ENCODE peak calls at places on chromosome 15, in four cellular contexts. W, E, N and J are unnamed samples.

GRCh38 chr15:41562784-41563198 is 3.8 kb downstream of the TYRO3 start:
- DNase-seq in W (no peak), E (no peak), N (no peak), J (no peak)

GRCh38 chr15:100728371-100729201 is 126.2 kb downstream of the ASB7 start:
- DNase-seq in W (no peak), E (peak; percentile 2), N (no peak), J (no peak)

GRCh38 chr15:48667701-48668100 is 22.2 kb upstream of the FBN1 start:
- DNase-seq in W (no peak), E (no peak), N (no peak), J (peak; percentile 35)

GRCh38 chr15:101804375-101804774 is 1.1 kb downstream of the OR4F6 start:
- DNase-seq in W (no peak), E (no peak), N (no peak), J (no peak)

GRCh38 chr15:89442671-89443307 is 53.6 kb downstream of the RHCG start:
- DNase-seq in W (peak; percentile 73), E (peak; percentile 86), N (peak; percentile 62), J (peak; percentile 15)

GRCh38 chr15:72202801-72203506 is 5.4 kb upstream of the GRAMD2A start:
- DNase-seq in W (no peak), E (no peak), N (no peak), J (no peak)

GRCh38 chr15:35206060-35206675 is 121.1 kb upstream of the NANOGP8 start:
- DNase-seq in W (no peak), E (peak; percentile 12), N (peak; percentile 41), J (peak; percentile 1)

GRCh38 chr15:90596943-90597342 is 67.2 kb downstream of the CRTC3 start:
- DNase-seq in W (no peak), E (no peak), N (peak; percentile 17), J (no peak)

GRCh38 chr15:63933522-63933921 is 99.8 kb upstream of the HERC1 start:
- DNase-seq in W (no peak), E (no peak), N (no peak), J (no peak)

GRCh38 chr15:63000706-63001105 is 41.8 kb upstream of the TPM1 start:
- DNase-seq in W (no peak), E (no peak), N (no peak), J (no peak)

GRCh38 chr15:92915766-92916435 is 15.8 kb downstream of the CHD2 start:
- DNase-seq in W (no peak), E (no peak), N (no peak), J (no peak)

GRCh38 chr15:98650871-98651481 is 2.6 kb downstream of the IGF1R start:
- DNase-seq in W (peak; percentile 35), E (no peak), N (peak; percentile 8), J (peak; percentile 36)

GRCh38 chr15:95304116-95304873 is 1026.2 kb upstream of the NR2F2 start:
- DNase-seq in W (peak; percentile 22), E (no peak), N (no peak), J (no peak)

GRCh38 chr15:71152542-71152941 is 37.3 kb downstream of the THSD4 start:
- DNase-seq in W (peak; percentile 27), E (no peak), N (no peak), J (no peak)

GRCh38 chr15:58513008-58513407 is 81.2 kb downstream of the LIPC start:
- DNase-seq in W (no peak), E (no peak), N (no peak), J (no peak)

GRCh38 chr15:32106401-32107381 is 76.4 kb downstream of the CHRNA7 start:
- DNase-seq in W (no peak), E (no peak), N (no peak), J (no peak)

GRCh38 chr15:66894986-66895780 is 170.2 kb upstream of the SMAD3 start:
- DNase-seq in W (no peak), E (no peak), N (no peak), J (no peak)

GRCh38 chr15:41971893-41972340 is 440 bp downstream of the EHD4 start:
- DNase-seq in W (peak; percentile 61), E (peak; percentile 69), N (no peak), J (no peak)

GRCh38 chr15:63203451-63204090 is 14.2 kb downstream of the RAB8B start:
- DNase-seq in W (no peak), E (no peak), N (peak; percentile 54), J (peak; percentile 37)

GRCh38 chr15:63986751-63987341 is 59.4 kb downstream of the DAPK2 start:
- DNase-seq in W (no peak), E (peak; percentile 62), N (peak; percentile 93), J (no peak)

GRCh38 chr15:87365221-87365620 is 891.3 kb downstream of the NTRK3 start:
- DNase-seq in W (no peak), E (no peak), N (no peak), J (peak; percentile 74)

GRCh38 chr15:83695901-83696425 is 42.0 kb downstream of the ADAMTSL3 start:
- DNase-seq in W (no peak), E (no peak), N (no peak), J (no peak)

GRCh38 chr15:40054056-40054745 is 15.2 kb upstream of the SRP14 start:
- DNase-seq in W (no peak), E (no peak), N (peak; percentile 67), J (no peak)

DNA sequence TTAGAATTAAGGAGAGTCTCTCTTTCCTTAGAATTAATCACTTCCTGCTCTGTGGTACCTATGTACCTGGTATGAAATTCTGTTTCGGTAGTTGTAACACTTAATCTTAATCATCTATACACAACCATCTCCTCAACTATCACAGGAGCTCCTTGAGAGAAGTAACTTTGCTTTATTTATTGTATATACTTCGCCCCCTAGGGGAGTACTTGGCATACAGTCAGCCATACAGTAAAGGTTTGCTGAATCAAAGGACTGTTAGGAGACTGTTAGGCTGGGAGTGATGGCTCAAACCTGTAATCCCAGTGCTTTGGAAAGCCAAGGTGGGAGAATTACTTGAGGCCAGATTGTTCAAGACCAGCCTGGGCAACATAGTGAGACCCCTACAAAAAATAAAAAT is 44.7 kb downstream of the RORA start:
- DNase-seq in W (no peak), E (no peak), N (peak; percentile 6), J (no peak)
- TF ChIP-seq CTCF in W (no peak), E (no peak), N (no peak), J (peak; percentile 11)

DNA sequence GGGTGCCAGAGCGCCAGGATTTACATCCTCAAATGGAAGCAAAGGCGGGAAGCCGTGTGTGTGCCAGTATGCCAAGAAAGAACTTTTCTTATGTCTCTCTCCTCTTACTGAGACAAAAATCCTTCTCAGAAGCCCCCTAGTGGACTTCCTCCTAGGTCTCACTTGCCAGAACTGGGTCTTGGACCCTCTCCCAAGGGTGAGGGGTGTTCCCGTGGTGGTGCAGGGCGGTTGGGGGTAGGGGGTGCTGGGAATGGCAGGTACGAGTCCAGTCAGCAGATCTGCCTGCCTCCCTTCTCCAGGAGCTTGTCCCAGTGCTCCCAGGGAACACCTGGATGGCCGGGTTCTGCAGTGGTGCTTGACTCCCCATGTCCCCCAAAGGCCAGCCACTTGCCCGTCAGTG is 52.0 kb downstream of the CORO2B start:
- DNase-seq in W (no peak), E (no peak), N (no peak), J (no peak)
- TF ChIP-seq CTCF in W (peak; percentile 17), E (no peak), N (no peak), J (peak; percentile 34)

DNA sequence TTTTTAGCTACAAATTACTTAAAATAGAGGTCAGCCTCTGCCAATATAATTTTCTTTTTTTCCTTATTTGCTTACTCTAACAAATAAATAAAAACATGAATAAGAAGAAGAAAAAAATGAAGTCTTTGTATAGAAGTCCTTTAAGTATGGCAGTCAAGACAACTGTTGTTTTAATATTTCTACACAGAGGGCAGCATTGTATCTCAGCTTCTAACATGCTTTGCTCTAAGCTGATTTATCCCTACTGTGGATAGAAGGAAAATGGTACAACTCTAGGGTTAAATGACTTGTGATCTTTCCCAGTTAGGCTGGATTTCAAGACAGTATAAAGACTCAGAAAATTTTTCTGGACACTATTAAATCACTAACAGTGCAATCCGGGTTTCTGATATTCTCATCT is 104.3 kb upstream of the MEIS2 start:
- DNase-seq in W (peak; percentile 7), E (no peak), N (no peak), J (no peak)
- TF ChIP-seq CTCF in W (no peak), E (no peak), N (no peak), J (no peak)

GRCh38 chr15:79337591-79337990 is 26.7 kb downstream of the TMED3 start:
- DNase-seq in W (no peak), E (no peak), N (no peak), J (no peak)

GRCh38 chr15:79339588-79340314 is 28.8 kb downstream of the TMED3 start:
- DNase-seq in W (peak; percentile 53), E (peak; percentile 42), N (peak; percentile 51), J (peak; percentile 61)

GRCh38 chr15:79341361-79341760 is 30.4 kb downstream of the TMED3 start:
- DNase-seq in W (no peak), E (no peak), N (no peak), J (no peak)

GRCh38 chr15:79340315-79340602 is 29.3 kb downstream of the TMED3 start:
- DNase-seq in W (no peak), E (no peak), N (no peak), J (no peak)
- TF ChIP-seq CTCF in W (no peak), E (no peak), N (no peak), J (peak; percentile 64)